ENCODE peak calls at places on chromosomes 11 and 22, in ten cellular contexts. V is neural progenitor cell; N is aorta; W is colonic mucosa; S is CD4-positive, alpha-beta memory T cell; Y is fibroblast of lung; E is body of pancreas; D is thyroid gland; A is GM12878; M is IMR-90. P is an unnamed sample.

GRCh38 chr11:42631223-42631843 is 680.5 kb upstream of the API5 start:
- DNase-seq in V (peak; percentile 34), N (no peak), W (no peak), S (no peak), Y (no peak), E (no peak), D (no peak), A (no peak), M (no peak), P (no peak)

GRCh38 chr22:22696104-22696503 is 51.7 kb downstream of the GGTLC2 start:
- DNase-seq in V (no peak), N (no peak), W (no peak), S (no peak), Y (no peak), E (no peak), D (no peak), A (no peak), M (no peak), P (no peak)

GRCh38 chr11:77146261-77147035 is 18.4 kb downstream of the MYO7A start:
- DNase-seq in V (no peak), N (no peak), W (no peak), S (no peak), Y (no peak), E (no peak), D (no peak), A (no peak), M (no peak), P (no peak)

GRCh38 chr11:118086913-118087768 is at the start of gene SMIM35:
- DNase-seq in V (no peak), N (no peak), W (no peak), S (no peak), Y (no peak), E (no peak), D (no peak), A (no peak), M (no peak), P (no peak)

GRCh38 chr11:128343134-128343514 is 244.2 kb downstream of the ETS1 start:
- DNase-seq in V (no peak), N (no peak), W (no peak), S (no peak), Y (no peak), E (no peak), D (no peak), A (no peak), M (no peak), P (no peak)

GRCh38 chr22:36332623-36333331 is 55.0 kb downstream of the MYH9 start:
- DNase-seq in V (no peak), N (no peak), W (peak; percentile 77), S (peak; percentile 58), Y (no peak), E (peak; percentile 73), D (peak; percentile 85), A (peak; percentile 59), M (peak; percentile 83), P (peak; percentile 74)

GRCh38 chr22:30420401-30421178 is 5.0 kb upstream of the MTFP1 start:
- DNase-seq in V (no peak), N (no peak), W (no peak), S (no peak), Y (peak; percentile 64), E (no peak), D (no peak), A (no peak), M (peak; percentile 90), P (no peak)

GRCh38 chr11:44268807-44269080 is 41.2 kb downstream of the ALX4 start:
- DNase-seq in V (no peak), N (no peak), W (no peak), S (no peak), Y (no peak), E (no peak), D (no peak), A (no peak), M (no peak), P (no peak)

GRCh38 chr22:35721954-35722353 is 4.3 kb downstream of the APOL5 start:
- DNase-seq in V (no peak), N (no peak), W (no peak), S (no peak), Y (no peak), E (no peak), D (no peak), A (no peak), M (no peak), P (no peak)

GRCh38 chr11:86800956-86801264 is 568 bp downstream of the PRSS23 start:
- DNase-seq in V (no peak), N (no peak), W (no peak), S (no peak), Y (no peak), E (no peak), D (no peak), A (no peak), M (no peak), P (no peak)

GRCh38 chr22:24772493-24773220 is 1.9 kb downstream of the PIWIL3 start:
- DNase-seq in V (peak; percentile 83), N (no peak), W (no peak), S (no peak), Y (peak; percentile 61), E (no peak), D (peak; percentile 3), A (no peak), M (peak; percentile 54), P (no peak)

GRCh38 chr11:79396674-79397073 is 44.2 kb downstream of the TENM4 start:
- DNase-seq in V (no peak), N (no peak), W (no peak), S (no peak), Y (no peak), E (no peak), D (no peak), A (no peak), M (peak; percentile 23), P (no peak)

GRCh38 chr11:35418282-35418846 is 994 bp downstream of the SLC1A2 start:
- DNase-seq in V (peak; percentile 42), N (no peak), W (no peak), S (no peak), Y (no peak), E (peak; percentile 34), D (no peak), A (no peak), M (no peak), P (no peak)

GRCh38 chr11:122170815-122171475 is 54.9 kb upstream of the BLID start:
- DNase-seq in V (no peak), N (no peak), W (no peak), S (no peak), Y (peak; percentile 60), E (no peak), D (peak; percentile 76), A (no peak), M (peak; percentile 94), P (no peak)
- H3K4me1 ChIP-seq in V (no peaks in the 10 kb centered on the region), N (no peaks in the 10 kb centered on the region), W (no peaks in the 10 kb centered on the region), S (no peaks in the 10 kb centered on the region), Y (peaks cover 43% of the 10 kb centered on the region), E (no peaks in the 10 kb centered on the region), D (peaks cover 49% of the 10 kb centered on the region), A (no peaks in the 10 kb centered on the region), M (peaks cover 27% of the 10 kb centered on the region), P (no peaks in the 10 kb centered on the region)

GRCh38 chr11:10480026-10480425 is 25.0 kb downstream of the AMPD3 start:
- DNase-seq in V (no peak), N (peak; percentile 44), W (no peak), S (no peak), Y (no peak), E (no peak), D (no peak), A (no peak), M (no peak), P (peak; percentile 35)

GRCh38 chr11:10483584-10483983 is 28.5 kb downstream of the AMPD3 start:
- DNase-seq in V (no peak), N (no peak), W (no peak), S (no peak), Y (no peak), E (no peak), D (no peak), A (no peak), M (no peak), P (no peak)

GRCh38 chr11:10480760-10481159 is 25.7 kb downstream of the AMPD3 start:
- DNase-seq in V (no peak), N (no peak), W (no peak), S (no peak), Y (no peak), E (no peak), D (no peak), A (no peak), M (no peak), P (no peak)

GRCh38 chr11:10483174-10483573 is 28.1 kb downstream of the AMPD3 start:
- DNase-seq in V (no peak), N (no peak), W (no peak), S (no peak), Y (no peak), E (no peak), D (no peak), A (no peak), M (no peak), P (no peak)

DNA sequence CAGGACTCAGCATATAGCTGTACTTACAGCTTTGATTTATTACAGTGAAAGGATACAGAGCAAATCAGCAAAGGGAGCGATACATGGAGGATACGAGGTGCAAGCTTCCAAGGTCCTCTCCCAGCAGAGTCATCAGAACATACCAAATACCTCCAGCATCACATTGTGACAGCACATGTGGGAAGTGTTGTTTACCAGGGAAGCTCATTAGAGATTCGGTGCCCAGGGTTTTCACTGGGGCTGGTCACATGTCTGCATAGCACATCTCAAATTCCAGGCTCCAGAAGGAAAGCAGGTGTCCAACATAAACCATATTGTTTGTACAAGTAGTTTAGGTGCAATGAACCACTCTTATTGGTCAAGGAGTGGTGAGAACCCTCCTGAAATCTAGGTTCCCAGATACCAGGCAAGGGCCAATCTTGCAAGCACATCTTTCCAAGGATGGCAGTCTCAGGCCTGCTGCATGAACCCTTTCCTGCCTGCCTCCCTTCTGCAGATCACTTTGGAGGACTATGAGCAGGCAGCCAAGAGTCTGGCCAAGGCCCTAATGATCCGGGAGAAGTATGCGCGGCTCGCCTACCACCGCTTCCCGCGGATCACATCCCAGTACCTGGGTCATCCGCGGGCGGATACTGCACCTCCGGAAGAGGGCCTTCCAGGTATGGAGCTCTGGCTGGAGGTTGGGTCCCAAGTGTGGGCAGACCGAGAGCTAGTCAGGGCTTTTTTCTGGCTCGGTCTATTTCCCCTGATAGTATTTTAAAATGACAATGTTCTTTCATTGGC is 26.7 kb downstream of the AMPD3 start:
- DNase-seq in V (no peak), N (no peak), W (no peak), S (no peak), Y (peak; percentile 12), E (no peak), D (no peak), A (no peak), M (peak; percentile 32), P (no peak)
- H3K36me3 ChIP-seq in V (no peaks in the 10 kb centered on the region), N (no peaks in the 10 kb centered on the region), W (no peaks in the 10 kb centered on the region), S (peaks cover 71% of the 10 kb centered on the region), Y (peaks cover 5% of the 10 kb centered on the region), E (no peaks in the 10 kb centered on the region), D (no peaks in the 10 kb centered on the region), A (no peaks in the 10 kb centered on the region), M (peaks cover 36% of the 10 kb centered on the region), P (peaks cover 6% of the 10 kb centered on the region)

GRCh38 chr11:24833598-24833997 is 336.7 kb downstream of the LUZP2 start:
- DNase-seq in V (no peak), N (no peak), W (no peak), S (no peak), Y (no peak), E (no peak), D (no peak), A (no peak), M (no peak), P (no peak)
- H3K4me1 ChIP-seq in V (peaks cover 2% of the 10 kb centered on the region), N (no peaks in the 10 kb centered on the region), W (no peaks in the 10 kb centered on the region), S (no peaks in the 10 kb centered on the region), Y (no peaks in the 10 kb centered on the region), E (peaks cover 9% of the 10 kb centered on the region), D (no peaks in the 10 kb centered on the region), A (no peaks in the 10 kb centered on the region), M (no peaks in the 10 kb centered on the region), P (no peaks in the 10 kb centered on the region)

GRCh38 chr22:42596376-42596775 is 18.3 kb downstream of the POLDIP3 start:
- DNase-seq in V (no peak), N (no peak), W (no peak), S (no peak), Y (no peak), E (no peak), D (no peak), A (no peak), M (no peak), P (no peak)
- H3K36me3 ChIP-seq in V (no peaks in the 10 kb centered on the region), N (peaks cover 5% of the 10 kb centered on the region), W (peaks cover 26% of the 10 kb centered on the region), S (peaks cover 88% of the 10 kb centered on the region), Y (peaks cover 25% of the 10 kb centered on the region), E (peaks cover 50% of the 10 kb centered on the region), D (peaks cover 74% of the 10 kb centered on the region), A (peaks cover 44% of the 10 kb centered on the region), M (peaks cover 62% of the 10 kb centered on the region), P (peaks cover 91% of the 10 kb centered on the region)

P was measured in tibial artery.